ENCODE peak calls at places on chromosome 18, in four cellular contexts. P is activated naive CD4-positive, alpha-beta T cell; H is SJSA1; Q is erythroblast. O is an unnamed sample.

GRCh38 chr18:11747286-11747685 is 58.2 kb downstream of the GNAL start:
- DNase-seq in P (no peak), H (no peak), Q (no peak), O (no peak)

GRCh38 chr18:50558157-50558556 is 1.7 kb upstream of the MAPK4 start:
- DNase-seq in P (no peak), H (no peak), Q (no peak), O (no peak)

GRCh38 chr18:61743775-61744531 is 148.9 kb downstream of the RNF152 start:
- DNase-seq in P (no peak), H (no peak), Q (no peak), O (no peak)

GRCh38 chr18:8468911-8469310 is 140.3 kb upstream of the RAB12 start:
- DNase-seq in P (no peak), H (peak), Q (no peak), O (no peak)

GRCh38 chr18:39636931-39637330 is 2071.3 kb upstream of the CELF4 start:
- DNase-seq in P (no peak), H (no peak), Q (no peak), O (no peak)

GRCh38 chr18:48629730-48630324 is 91.0 kb downstream of the CTIF start:
- DNase-seq in P (no peak), H (peak), Q (no peak), O (peak)

GRCh38 chr18:50266248-50266704 is at the start of gene CFAP53:
- DNase-seq in P (peak), H (peak), Q (peak), O (peak)

GRCh38 chr18:10590412-10590811 is 64.6 kb downstream of the NAPG start:
- DNase-seq in P (no peak), H (no peak), Q (no peak), O (no peak)

GRCh38 chr18:3481696-3482210 is 31.8 kb downstream of the TGIF1 start:
- DNase-seq in P (no peak), H (no peak), Q (peak), O (no peak)

GRCh38 chr18:44893045-44893706 is 212.5 kb downstream of the SETBP1 start:
- DNase-seq in P (no peak), H (no peak), Q (no peak), O (no peak)

GRCh38 chr18:63317556-63317946 is 2.0 kb downstream of the BCL2 start:
- DNase-seq in P (no peak), H (no peak), Q (peak), O (no peak)

GRCh38 chr18:28204154-28204553 is 27.2 kb upstream of the CDH2 start:
- DNase-seq in P (no peak), H (peak), Q (no peak), O (peak)

GRCh38 chr18:8807502-8807833 is 102.1 kb downstream of the MTCL1 start:
- DNase-seq in P (no peak), H (no peak), Q (no peak), O (no peak)

GRCh38 chr18:35756506-35757117 is 175.1 kb downstream of the GALNT1 start:
- DNase-seq in P (peak), H (no peak), Q (peak), O (peak)

GRCh38 chr18:41391616-41392610 is 563.1 kb upstream of the PIK3C3 start:
- DNase-seq in P (no peak), H (peak), Q (peak), O (peak)

GRCh38 chr18:58218111-58218510 is 174.1 kb downstream of the NEDD4L start:
- DNase-seq in P (no peak), H (no peak), Q (no peak), O (peak)